ENCODE peak calls at places on chromosomes 7 and 10, in nine cellular contexts. M is right cardiac atrium, H is cardiac muscle cell, N is SJCRH30, W is adrenal gland, R is coronary artery, Q is tibial nerve, C is aorta, E is transverse colon. P is an unnamed sample.

GRCh38 chr7:105876964-105877601 is 684 bp upstream of the ATXN7L1 start:
- DNase-seq in M (peak; percentile 34), H (peak; percentile 62), N (peak; percentile 65), W (peak; percentile 41), R (peak; percentile 79), Q (no peak), C (no peak), E (peak; percentile 78), P (peak; percentile 17)

GRCh38 chr7:30694218-30694745 is 12.0 kb upstream of the CRHR2 start:
- DNase-seq in M (no peak), H (no peak), N (no peak), W (no peak), R (no peak), Q (no peak), C (peak; percentile 49), E (no peak), P (no peak)

GRCh38 chr7:50324113-50324512 is 19.6 kb downstream of the IKZF1 start:
- DNase-seq in M (no peak), H (no peak), N (no peak), W (no peak), R (no peak), Q (no peak), C (no peak), E (no peak), P (no peak)

GRCh38 chr7:112395411-112395810 is 54.8 kb upstream of the IFRD1 start:
- DNase-seq in M (no peak), H (no peak), N (no peak), W (no peak), R (no peak), Q (no peak), C (no peak), E (no peak), P (no peak)

GRCh38 chr7:157667731-157668130 is 330.9 kb downstream of the DNAJB6 start:
- DNase-seq in M (no peak), H (no peak), N (no peak), W (peak; percentile 0), R (no peak), Q (no peak), C (no peak), E (no peak), P (no peak)

GRCh38 chr7:112869111-112869774 is 79.0 kb upstream of the TMEM168 start:
- DNase-seq in M (peak; percentile 17), H (peak; percentile 63), N (peak; percentile 27), W (no peak), R (no peak), Q (no peak), C (no peak), E (peak; percentile 47), P (no peak)

GRCh38 chr7:2381227-2381626 is 22.2 kb upstream of the CHST12 start:
- DNase-seq in M (no peak), H (no peak), N (no peak), W (no peak), R (no peak), Q (no peak), C (no peak), E (no peak), P (no peak)

GRCh38 chr10:32256613-32257437 is 90.1 kb downstream of the EPC1 start:
- DNase-seq in M (peak; percentile 45), H (peak; percentile 57), N (peak; percentile 56), W (peak; percentile 48), R (no peak), Q (peak; percentile 58), C (no peak), E (peak; percentile 76), P (peak; percentile 36)

GRCh38 chr10:118028619-118029018 is 18.1 kb downstream of the RAB11FIP2 start:
- DNase-seq in M (no peak), H (no peak), N (no peak), W (no peak), R (no peak), Q (no peak), C (no peak), E (no peak), P (no peak)

GRCh38 chr7:102843850-102844249 is 69.0 kb upstream of the LRRC17 start:
- DNase-seq in M (no peak), H (no peak), N (no peak), W (no peak), R (no peak), Q (no peak), C (no peak), E (no peak), P (no peak)

GRCh38 chr10:22986771-22987542 is 59.1 kb downstream of the ARMC3 start:
- DNase-seq in M (no peak), H (peak; percentile 67), N (no peak), W (no peak), R (no peak), Q (no peak), C (no peak), E (no peak), P (no peak)

GRCh38 chr10:132847856-132848255 is 61.9 kb upstream of the NKX6-2 start:
- DNase-seq in M (no peak), H (no peak), N (no peak), W (no peak), R (no peak), Q (no peak), C (peak; percentile 55), E (no peak), P (no peak)

GRCh38 chr7:6277476-6277875 is 5.1 kb upstream of the CYTH3 start:
- DNase-seq in M (no peak), H (no peak), N (no peak), W (no peak), R (no peak), Q (no peak), C (no peak), E (no peak), P (no peak)

GRCh38 chr7:94336009-94336408 is 58.7 kb upstream of the COL1A2 start:
- DNase-seq in M (no peak), H (no peak), N (no peak), W (no peak), R (no peak), Q (no peak), C (no peak), E (no peak), P (no peak)

DNA sequence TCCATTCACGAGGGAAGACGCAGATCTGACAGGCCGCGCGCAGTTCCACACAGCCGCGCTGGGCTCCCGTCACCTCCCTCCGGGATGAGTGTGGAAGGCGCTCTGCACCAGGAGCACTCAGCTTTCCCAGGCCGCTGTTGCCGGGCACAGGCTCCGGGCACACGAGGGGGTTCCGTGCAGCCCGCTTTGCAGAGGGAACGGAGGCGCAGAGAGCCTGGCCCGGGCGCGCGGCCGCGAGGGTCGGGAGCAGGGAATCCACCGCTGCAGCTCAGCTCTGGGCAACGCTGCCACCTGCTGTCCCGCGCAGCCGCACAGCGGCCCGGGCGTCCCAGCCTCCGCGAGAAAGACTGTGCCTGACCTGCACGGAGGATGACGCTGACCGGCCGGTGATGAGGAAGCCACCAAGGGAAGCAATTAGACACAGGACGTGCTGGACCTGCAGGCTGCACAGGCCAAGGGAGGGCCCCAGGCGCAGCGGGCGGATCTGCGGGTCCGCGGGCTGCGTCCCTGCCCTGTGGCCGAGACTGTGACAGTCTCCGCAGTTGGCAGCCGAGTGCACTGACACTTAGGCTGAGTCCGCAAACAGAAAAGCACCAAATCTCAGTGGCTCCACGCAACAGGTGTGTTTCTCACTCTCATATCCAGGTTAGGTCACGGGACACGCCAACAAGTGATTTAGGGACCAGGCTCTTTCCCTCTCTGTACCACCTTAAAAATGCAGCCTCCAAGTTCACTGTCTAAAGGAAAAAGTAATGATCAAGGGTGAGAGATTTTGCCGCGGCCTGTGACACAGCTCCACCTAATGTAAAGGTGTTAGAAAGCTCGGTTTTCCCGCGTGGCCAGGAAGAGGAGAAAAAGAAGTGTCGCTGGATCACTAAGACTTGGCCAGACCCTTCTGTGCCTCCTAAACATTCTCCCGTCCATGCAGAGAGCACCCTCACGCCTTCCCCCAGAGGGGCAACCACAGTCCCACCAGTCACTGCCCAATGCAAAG is 94.5 kb downstream of the SEC61G start:
- DNase-seq in M (peak; percentile 41), H (peak; percentile 8), N (no peak), W (no peak), R (no peak), Q (no peak), C (peak; percentile 79), E (peak; percentile 72), P (peak; percentile 52)
- H3K27ac ChIP-seq in M (no peak overlapping the region), H (no peak overlapping the region), N (no peak overlapping the region), W (no peak overlapping the region), R (no peak overlapping the region), Q (no peak overlapping the region), C (no peak overlapping the region), E (no peak overlapping the region), P (no peak overlapping the region)

GRCh38 chr7:47557317-47557985 is 24.5 kb downstream of the TNS3 start:
- DNase-seq in M (no peak), H (peak; percentile 62), N (no peak), W (no peak), R (no peak), Q (no peak), C (no peak), E (no peak), P (no peak)
- H3K27ac ChIP-seq in M (no peak overlapping the region), H (no peak overlapping the region), N (no peak overlapping the region), W (no peak overlapping the region), R (peak overlapping the region; percentile 77), Q (peak overlapping the region; percentile 81), C (peak overlapping the region; percentile 43), E (peak overlapping the region; percentile 12), P (no peak overlapping the region)

GRCh38 chr7:40916811-40917210 is 782.0 kb downstream of the SUGCT start:
- DNase-seq in M (no peak), H (no peak), N (no peak), W (no peak), R (no peak), Q (no peak), C (no peak), E (no peak), P (no peak)

GRCh38 chr7:40921589-40922315 is 781.1 kb downstream of the INHBA start:
- DNase-seq in M (no peak), H (no peak), N (no peak), W (no peak), R (no peak), Q (no peak), C (no peak), E (no peak), P (no peak)

GRCh38 chr7:40915061-40915460 is 780.3 kb downstream of the SUGCT start:
- DNase-seq in M (no peak), H (peak; percentile 29), N (no peak), W (no peak), R (no peak), Q (no peak), C (no peak), E (no peak), P (no peak)

GRCh38 chr7:40922316-40922670 is 780.6 kb downstream of the INHBA start:
- DNase-seq in M (no peak), H (peak; percentile 20), N (no peak), W (no peak), R (no peak), Q (no peak), C (no peak), E (no peak), P (no peak)

GRCh38 chr7:40918701-40919271 is 784.0 kb downstream of the SUGCT start:
- DNase-seq in M (no peak), H (peak; percentile 34), N (no peak), W (no peak), R (no peak), Q (no peak), C (no peak), E (no peak), P (no peak)
- H3K27ac ChIP-seq in M (no peak overlapping the region), H (peak overlapping the region; percentile 72), N (no peak overlapping the region), W (no peak overlapping the region), R (peak overlapping the region; percentile 77), Q (no peak overlapping the region), C (peak overlapping the region; percentile 81), E (no peak overlapping the region), P (no peak overlapping the region)

DNA sequence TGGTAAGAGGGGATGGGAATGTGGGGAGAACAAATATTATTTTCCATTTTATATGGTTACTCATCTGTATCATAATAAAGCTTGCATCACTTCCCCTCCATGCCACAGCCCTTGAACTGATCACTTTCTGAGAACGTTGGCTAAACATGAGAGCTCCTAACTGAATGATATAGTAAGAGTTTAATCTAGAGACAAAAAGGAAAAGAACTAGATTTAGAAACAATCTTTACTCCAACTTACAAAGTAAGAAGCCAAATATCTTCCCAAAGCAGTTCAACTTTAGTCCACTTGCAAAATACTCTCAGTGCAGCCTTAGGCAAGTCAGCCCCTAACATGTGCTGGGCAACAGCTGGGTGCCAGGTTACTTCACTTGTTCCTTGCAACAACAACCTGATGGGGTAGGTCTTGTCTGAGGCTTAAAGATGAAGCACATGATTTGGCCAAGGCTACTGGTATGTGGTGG is 20.3 kb downstream of the SMURF1 start:
- DNase-seq in M (no peak), H (peak; percentile 53), N (no peak), W (no peak), R (no peak), Q (no peak), C (no peak), E (no peak), P (no peak)
- H3K27ac ChIP-seq in M (peak overlapping the region; percentile 3), H (peak overlapping the region; percentile 38), N (no peak overlapping the region), W (peak overlapping the region; percentile 24), R (peak overlapping the region; percentile 78), Q (peak overlapping the region; percentile 77), C (peak overlapping the region; percentile 95), E (peak overlapping the region; percentile 40), P (no peak overlapping the region)

P was measured in substantia nigra.